ENCODE peak calls at places on chromosomes 4 and X, in seven cellular contexts. R is MV-4-11, V is H1, Z is M059J, J is NCI-H2171 treated with DMSO at 0.1 percent for 48 hours, U is suprapubic skin, W is D341Med. Q is an unnamed sample.

GRCh38 chrX:39760930-39761329 is 336.8 kb downstream of the BCOR start:
- DNase-seq in R (no peak), V (no peak), Z (peak; percentile 38), J (no peak), U (no peak), W (no peak), Q (no peak)

GRCh38 chrX:104565791-104566687 is at the start of gene IL1RAPL2:
- DNase-seq in R (no peak), V (peak; percentile 23), Z (peak; percentile 6), J (no peak), U (no peak), W (no peak), Q (no peak)

GRCh38 chr4:54843106-54843505 is 185.3 kb downstream of the KIT start:
- DNase-seq in R (no peak), V (no peak), Z (no peak), J (no peak), U (no peak), W (no peak), Q (no peak)

GRCh38 chr4:10045481-10045880 is 24.2 kb upstream of the SLC2A9 start:
- DNase-seq in R (no peak), V (no peak), Z (peak; percentile 40), J (no peak), U (no peak), W (no peak), Q (peak; percentile 26)

GRCh38 chr4:111512081-111512774 is 633.0 kb upstream of the FAM241A start:
- DNase-seq in R (no peak), V (no peak), Z (peak; percentile 60), J (no peak), U (no peak), W (no peak), Q (peak; percentile 78)

GRCh38 chrX:22095306-22095705 is 63.2 kb downstream of the PHEX start:
- DNase-seq in R (no peak), V (no peak), Z (no peak), J (no peak), U (peak; percentile 78), W (no peak), Q (peak; percentile 75)

GRCh38 chr4:155705664-155706063 is 39.0 kb downstream of the GUCY1A1 start:
- DNase-seq in R (no peak), V (no peak), Z (peak; percentile 71), J (no peak), U (no peak), W (peak; percentile 28), Q (peak; percentile 7)

GRCh38 chr4:7805533-7806079 is 134.1 kb downstream of the AFAP1 start:
- DNase-seq in R (no peak), V (no peak), Z (peak; percentile 92), J (peak; percentile 21), U (peak; percentile 77), W (no peak), Q (peak; percentile 70)

GRCh38 chr4:150244600-150244999 is 166.4 kb downstream of the DCLK2 start:
- DNase-seq in R (no peak), V (no peak), Z (peak; percentile 64), J (peak; percentile 28), U (no peak), W (no peak), Q (peak; percentile 61)

GRCh38 chrX:46978341-46979291 is 66.4 kb downstream of the JADE3 start:
- DNase-seq in R (peak; percentile 60), V (peak; percentile 46), Z (peak; percentile 78), J (peak; percentile 19), U (peak; percentile 77), W (peak; percentile 54), Q (peak; percentile 79)

GRCh38 chr4:12050357-12050756 is 621.7 kb upstream of the HS3ST1 start:
- DNase-seq in R (no peak), V (peak; percentile 49), Z (no peak), J (no peak), U (no peak), W (no peak), Q (no peak)

GRCh38 chr4:169341490-169341889 is 70.7 kb upstream of the SH3RF1 start:
- DNase-seq in R (no peak), V (no peak), Z (peak; percentile 75), J (no peak), U (no peak), W (no peak), Q (peak; percentile 87)

GRCh38 chr4:6739920-6740319 is 23.9 kb downstream of the BLOC1S4 start:
- DNase-seq in R (no peak), V (no peak), Z (no peak), J (no peak), U (no peak), W (no peak), Q (no peak)

GRCh38 chr4:158856852-158857251 is 88.0 kb downstream of the FNIP2 start:
- DNase-seq in R (peak; percentile 47), V (no peak), Z (peak; percentile 38), J (peak; percentile 28), U (no peak), W (peak; percentile 42), Q (peak; percentile 37)

GRCh38 chrX:53476371-53476770 is 42.2 kb upstream of the HSD17B10 start:
- DNase-seq in R (no peak), V (no peak), Z (peak; percentile 13), J (no peak), U (no peak), W (no peak), Q (no peak)

GRCh38 chr4:6907658-6908191 is 1.9 kb upstream of the TBC1D14 start:
- DNase-seq in R (no peak), V (no peak), Z (no peak), J (no peak), U (no peak), W (peak; percentile 65), Q (no peak)

Q was measured in RPMI7951.